ENCODE peak calls at places on chromosome 14, in eight cellular contexts. Q is activated effector memory CD4-positive, alpha-beta T cell treated with anti-CD3 and anti-CD28 coated beads, Interleukin-2, amount 50 U/mL, for 16 hours; V is kidney tubule cell; Y is stimulated activated CD4-positive, alpha-beta T cell treated with anti-CD3 and anti-CD28 coated beads, Interleukin-4, amount 100 ng/mL, for 48 hours; F is hepatic stellate cell; T is transverse colon; A is AG10803; K is AG09309. J is an unnamed sample.

GRCh38 chr14:34098045-34098984 is 147.4 kb upstream of the EGLN3 start:
- DNase-seq in T (peak; percentile 24), F (peak; percentile 9), Y (no peak), Q (no peak), V (peak; percentile 86), A (peak; percentile 45), K (no peak), J (peak; percentile 7)

GRCh38 chr14:92389598-92390126 is 66.7 kb downstream of the SLC24A4 start:
- DNase-seq in K (no peak), A (no peak), T (no peak), Q (no peak), F (no peak), Y (no peak), V (no peak), J (no peak)

GRCh38 chr14:76968621-76969063 is 59.9 kb downstream of the IRF2BPL start:
- DNase-seq in Q (no peak), A (no peak), T (no peak), V (no peak), K (no peak), Y (no peak), F (no peak), J (no peak)

GRCh38 chr14:89652352-89652751 is 235.3 kb upstream of the FOXN3 start:
- DNase-seq in A (no peak), F (no peak), K (no peak), Q (no peak), V (no peak), T (no peak), Y (no peak), J (no peak)

GRCh38 chr14:38171197-38171596 is 36.5 kb upstream of the SSTR1 start:
- DNase-seq in A (peak; percentile 65), F (no peak), V (peak; percentile 95), Q (no peak), Y (no peak), T (no peak), K (peak; percentile 16), J (no peak)

GRCh38 chr14:55585854-55586253 is 5.8 kb downstream of the KTN1 start:
- DNase-seq in F (peak; percentile 28), K (no peak), Q (no peak), V (peak; percentile 41), A (peak; percentile 16), Y (no peak), T (no peak), J (no peak)

GRCh38 chr14:67609642-67610310 is 9.7 kb upstream of the PIGH start:
- DNase-seq in V (no peak), K (no peak), Q (no peak), Y (no peak), T (no peak), A (no peak), F (no peak), J (no peak)

GRCh38 chr14:66634876-66635275 is 126.9 kb downstream of the GPHN start:
- DNase-seq in F (no peak), V (peak; percentile 9), Q (no peak), T (no peak), Y (no peak), K (no peak), A (no peak), J (no peak)

GRCh38 chr14:72553161-72553560 is 340.7 kb downstream of the DPF3 start:
- DNase-seq in Y (no peak), V (no peak), A (no peak), Q (no peak), F (no peak), K (no peak), T (no peak), J (no peak)

GRCh38 chr14:100147181-100147631 is 12.2 kb downstream of the DEGS2 start:
- DNase-seq in Q (peak; percentile 83), F (no peak), T (no peak), K (no peak), Y (peak; percentile 36), V (no peak), A (no peak), J (peak; percentile 89)

GRCh38 chr14:67973415-67973814 is 153.8 kb downstream of the RAD51B start:
- DNase-seq in A (no peak), Q (no peak), T (no peak), Y (no peak), V (no peak), F (no peak), K (no peak), J (no peak)

GRCh38 chr14:35897616-35898111 is 71.5 kb downstream of the BRMS1L start:
- DNase-seq in Q (no peak), F (no peak), Y (no peak), K (no peak), A (no peak), T (peak; percentile 35), V (no peak), J (no peak)

GRCh38 chr14:34782031-34782430 is 67.6 kb upstream of the CFL2 start:
- DNase-seq in T (no peak), A (no peak), K (no peak), Y (no peak), F (no peak), V (no peak), Q (no peak), J (no peak)

GRCh38 chr14:91899777-91900176 is 32.4 kb upstream of the TC2N start:
- DNase-seq in Y (no peak), V (no peak), A (no peak), K (no peak), F (no peak), T (no peak), Q (no peak), J (no peak)

GRCh38 chr14:22492601-22493000 is 96.4 kb downstream of the DAD1 start:
- DNase-seq in F (no peak), K (no peak), Q (peak; percentile 70), A (no peak), T (no peak), V (no peak), Y (no peak), J (no peak)

GRCh38 chr14:47917344-47917954 is 242.0 kb upstream of the MDGA2 start:
- DNase-seq in K (no peak), Y (no peak), T (no peak), V (peak; percentile 29), F (no peak), Q (no peak), A (no peak), J (peak; percentile 8)

GRCh38 chr14:75381642-75382041 is 46.2 kb upstream of the JDP2 start:
- DNase-seq in A (no peak), Q (no peak), T (no peak), K (no peak), F (no peak), Y (no peak), V (no peak), J (no peak)

GRCh38 chr14:53412819-53413664 is 259.9 kb upstream of the DDHD1 start:
- DNase-seq in T (no peak), K (no peak), A (no peak), Q (no peak), F (no peak), V (peak; percentile 8), Y (no peak), J (peak; percentile 16)

GRCh38 chr14:98120831-98121464 is 1151.0 kb downstream of the BCL11B start:
- DNase-seq in Y (no peak), T (no peak), Q (no peak), A (no peak), V (peak; percentile 43), K (no peak), F (no peak), J (no peak)

GRCh38 chr14:22887260-22887989 is 4.4 kb downstream of the REM2 start:
- DNase-seq in F (peak; percentile 76), Y (peak; percentile 18), A (peak; percentile 66), Q (peak; percentile 76), V (peak; percentile 94), K (no peak), T (peak; percentile 78), J (no peak)

GRCh38 chr14:105448706-105449111 is 25.9 kb upstream of the CRIP2 start:
- DNase-seq in F (peak; percentile 96), Y (peak; percentile 50), Q (peak; percentile 88), T (peak; percentile 66), A (peak; percentile 54), V (peak; percentile 60), K (no peak), J (no peak)

GRCh38 chr14:51073751-51074150 is 21.2 kb downstream of the TRIM9 start:
- DNase-seq in A (no peak), F (no peak), Y (no peak), Q (no peak), K (no peak), T (no peak), V (no peak), J (no peak)